ENCODE peak calls at places on chromosomes 2 and 18, in four cellular contexts. V is CD8-positive, alpha-beta T cell; N is astrocyte of the spinal cord; Y is mucosa of gallbladder. E is an unnamed sample.

GRCh38 chr2:238092486-238093035 is 7.6 kb upstream of the ESPNL start:
- DNase-seq in V (no peak), N (no peak), Y (no peak), E (no peak)

GRCh38 chr2:9998916-9999654 is 44.3 kb upstream of the KLF11 start:
- DNase-seq in V (no peak), N (no peak), Y (no peak), E (no peak)

GRCh38 chr2:85131116-85131515 is 2.1 kb upstream of the TCF7L1 start:
- DNase-seq in V (no peak), N (peak), Y (no peak), E (peak)

GRCh38 chr2:241314181-241314932 is 1.1 kb downstream of the HDLBP start:
- DNase-seq in V (no peak), N (peak), Y (no peak), E (peak)

GRCh38 chr2:26144031-26144430 is 28.9 kb upstream of the GAREM2 start:
- DNase-seq in V (no peak), N (no peak), Y (no peak), E (no peak)

GRCh38 chr2:160825433-160825832 is 331.8 kb upstream of the RBMS1 start:
- DNase-seq in V (no peak), N (no peak), Y (no peak), E (no peak)

GRCh38 chr2:106085441-106085911 is 108.6 kb downstream of the UXS1 start:
- DNase-seq in V (no peak), N (peak), Y (peak), E (peak)

GRCh38 chr2:15142069-15142689 is 419.0 kb downstream of the NBAS start:
- DNase-seq in V (peak), N (no peak), Y (no peak), E (peak)

GRCh38 chr2:182581196-182581935 is 134.7 kb upstream of the DNAJC10 start:
- DNase-seq in V (no peak), N (peak), Y (no peak), E (peak)

GRCh38 chr2:235371018-235371417 is 122.8 kb upstream of the AGAP1 start:
- DNase-seq in V (no peak), N (no peak), Y (no peak), E (no peak)

GRCh38 chr2:127025357-127026062 is 81.4 kb downstream of the BIN1 start:
- DNase-seq in V (peak), N (peak), Y (peak), E (peak)

GRCh38 chr2:191901031-191901430 is 54.1 kb upstream of the CAVIN2 start:
- DNase-seq in V (no peak), N (no peak), Y (no peak), E (no peak)

GRCh38 chr2:50491541-50492114 is 540.3 kb downstream of the NRXN1 start:
- DNase-seq in V (no peak), N (peak), Y (no peak), E (peak)

GRCh38 chr2:479505-480161 is 191.7 kb upstream of the ALKAL2 start:
- DNase-seq in V (no peak), N (no peak), Y (no peak), E (no peak)

GRCh38 chr18:38887671-38888020 is 1322.0 kb upstream of the CELF4 start:
- DNase-seq in V (no peak), N (no peak), Y (no peak), E (no peak)

GRCh38 chr2:95234806-95235205 is 27.5 kb downstream of the ZNF892 start:
- DNase-seq in V (no peak), N (no peak), Y (no peak), E (no peak)

GRCh38 chr2:159982842-159983785 is 79.3 kb downstream of the PLA2R1 start:
- DNase-seq in V (no peak), N (peak), Y (no peak), E (peak)

GRCh38 chr18:25896178-25896780 is 194.1 kb downstream of the SS18 start:
- DNase-seq in V (no peak), N (peak), Y (no peak), E (peak)

GRCh38 chr2:84905181-84906107 is at the start of gene TMSB10:
- DNase-seq in V (peak), N (peak), Y (peak), E (peak)

GRCh38 chr2:196598846-196599245 is 40.7 kb upstream of the CCDC150 start:
- DNase-seq in V (no peak), N (no peak), Y (no peak), E (no peak)

GRCh38 chr2:64767670-64768425 is 114.1 kb upstream of the SERTAD2 start:
- DNase-seq in V (peak), N (peak), Y (peak), E (peak)

GRCh38 chr2:45300026-45300750 is 290.9 kb upstream of the SIX2 start:
- DNase-seq in V (no peak), N (no peak), Y (peak), E (no peak)

E was measured in fibroblast of pulmonary artery.